ENCODE peak calls at places on chromosomes 1 and 21, in nine cellular contexts. H, K, E, B, M, F, T, S and R are unnamed samples.

GRCh38 chr1:175373786-175374623 is 181.4 kb upstream of the KIAA0040 start:
- DNase-seq in M (peak), F (peak), K (no peak), H (no peak), B (peak), S (peak), E (peak), T (peak), R (no peak)

GRCh38 chr1:115090547-115090946 is 1.2 kb upstream of the TSPAN2 start:
- DNase-seq in E (no peak), H (no peak), M (peak), T (no peak), B (no peak), S (peak), F (no peak), K (no peak), R (no peak)

GRCh38 chr1:27574871-27575831 is 28.8 kb downstream of the AHDC1 start:
- DNase-seq in B (no peak), T (peak), S (peak), H (no peak), K (no peak), E (peak), M (peak), F (peak), R (no peak)

GRCh38 chr1:46646844-46647243 is 21.3 kb downstream of the ATPAF1 start:
- DNase-seq in M (no peak), K (no peak), T (no peak), S (no peak), B (no peak), H (no peak), E (no peak), F (no peak), R (no peak)

GRCh38 chr1:111850124-111850523 is 94.4 kb downstream of the DDX20 start:
- DNase-seq in K (no peak), T (no peak), M (no peak), B (no peak), F (no peak), H (no peak), E (no peak), S (no peak), R (no peak)

GRCh38 chr1:233662503-233663105 is 48.7 kb downstream of the KCNK1 start:
- DNase-seq in F (no peak), K (no peak), S (peak), H (no peak), B (peak), E (no peak), M (no peak), T (no peak), R (no peak)

GRCh38 chr1:205989786-205990185 is 13.4 kb downstream of the RAB7B start:
- DNase-seq in T (no peak), K (no peak), F (no peak), M (no peak), B (no peak), S (no peak), E (no peak), H (no peak), R (no peak)

GRCh38 chr1:153649867-153650235 is 8.7 kb upstream of the SNAPIN start:
- DNase-seq in T (no peak), B (no peak), E (no peak), K (no peak), F (peak), S (no peak), H (no peak), M (no peak), R (no peak)

GRCh38 chr1:82152356-82153281 is 351.9 kb downstream of the ADGRL2 start:
- DNase-seq in K (no peak), T (no peak), H (no peak), M (no peak), E (no peak), S (no peak), B (no peak), F (no peak), R (no peak)

GRCh38 chr21:45032977-45033705 is 41.2 kb upstream of the ADARB1 start:
- DNase-seq in H (no peak), M (no peak), E (no peak), B (no peak), K (no peak), S (peak), F (no peak), T (no peak), R (no peak)

GRCh38 chr21:34669149-34669879 is 520 bp downstream of the CLIC6 start:
- DNase-seq in B (peak), M (peak), E (no peak), K (peak), T (no peak), H (no peak), F (no peak), S (no peak), R (peak)

GRCh38 chr1:187413770-187414169 is 585.0 kb downstream of the PLA2G4A start:
- DNase-seq in B (no peak), F (no peak), K (no peak), H (no peak), E (no peak), S (peak), T (no peak), M (peak), R (no peak)

GRCh38 chr1:15618685-15619525 is 1.6 kb downstream of the DDI2 start:
- DNase-seq in K (no peak), T (no peak), E (no peak), S (peak), B (no peak), F (no peak), M (no peak), H (no peak), R (no peak)

GRCh38 chr1:63545780-63546179 is 22.5 kb downstream of the EFCAB7 start:
- DNase-seq in F (no peak), T (no peak), H (no peak), K (no peak), B (no peak), E (no peak), S (peak), M (no peak), R (no peak)

GRCh38 chr1:201261771-201262547 is 21.3 kb upstream of the PKP1 start:
- DNase-seq in B (no peak), T (no peak), M (no peak), H (no peak), F (no peak), E (peak), K (no peak), S (no peak), R (no peak)

GRCh38 chr1:205670143-205670431 is 10.2 kb downstream of the SLC45A3 start:
- DNase-seq in M (no peak), H (no peak), T (no peak), B (no peak), K (no peak), E (no peak), S (no peak), F (no peak), R (no peak)

GRCh38 chr1:185453496-185454192 is 136.6 kb upstream of the IVNS1ABP start:
- DNase-seq in F (no peak), T (no peak), S (peak), E (no peak), H (no peak), K (no peak), M (no peak), B (no peak), R (no peak)

GRCh38 chr1:161763522-161764098 is 2.5 kb upstream of the ATF6 start:
- DNase-seq in T (peak), K (peak), M (peak), B (peak), S (no peak), E (no peak), F (no peak), H (peak), R (peak)

GRCh38 chr1:45499415-45499769 is 481 bp downstream of the CCDC163 start:
- DNase-seq in E (no peak), T (no peak), B (peak), F (no peak), H (no peak), K (no peak), M (peak), S (no peak), R (no peak)

GRCh38 chr1:21349693-21350092 is 59.4 kb upstream of the ECE1 start:
- DNase-seq in K (no peak), E (no peak), S (no peak), M (peak), H (no peak), F (no peak), B (no peak), T (no peak), R (no peak)

GRCh38 chr21:39430457-39430856 is 15.1 kb downstream of the LCA5L start:
- DNase-seq in H (no peak), T (no peak), E (no peak), M (peak), F (no peak), B (no peak), K (no peak), S (no peak), R (no peak)

GRCh38 chr21:38817371-38818335 is 11.9 kb downstream of the ETS2 start:
- DNase-seq in B (no peak), F (no peak), H (no peak), S (peak), M (no peak), T (no peak), E (no peak), K (no peak), R (no peak)

GRCh38 chr1:21553116-21553926 is 44.1 kb downstream of the ALPL start:
- DNase-seq in T (no peak), K (no peak), E (no peak), S (peak), B (no peak), F (no peak), M (peak), H (no peak), R (no peak)

GRCh38 chr1:221440658-221441057 is 301.2 kb downstream of the DUSP10 start:
- DNase-seq in E (no peak), T (peak), F (no peak), M (peak), K (no peak), B (no peak), H (no peak), S (peak), R (no peak)

GRCh38 chr1:83796409-83796808 is 202.5 kb downstream of the TTLL7 start:
- DNase-seq in F (no peak), M (peak), H (no peak), B (no peak), K (no peak), T (no peak), E (no peak), S (no peak), R (no peak)

GRCh38 chr1:11919621-11920020 is 6.6 kb downstream of the KIAA2013 start:
- DNase-seq in H (no peak), B (no peak), S (no peak), E (no peak), T (no peak), F (no peak), K (no peak), M (no peak), R (no peak)

GRCh38 chr1:2543543-2544092 is 12.6 kb upstream of the TNFRSF14 start:
- DNase-seq in S (peak), F (no peak), K (no peak), H (peak), M (no peak), E (no peak), B (peak), T (no peak), R (peak)

GRCh38 chr1:204592246-204592948 is 76.2 kb downstream of the MDM4 start:
- DNase-seq in M (no peak), T (no peak), K (no peak), S (no peak), H (no peak), F (no peak), B (no peak), E (no peak), R (no peak)

GRCh38 chr1:171798760-171799159 is 17.3 kb downstream of the METTL13 start:
- DNase-seq in K (no peak), S (no peak), F (no peak), H (no peak), E (no peak), T (no peak), M (no peak), B (no peak), R (no peak)

GRCh38 chr1:19477284-19478240 is 7.8 kb downstream of the CAPZB start:
- DNase-seq in H (no peak), S (no peak), E (no peak), M (no peak), B (peak), K (no peak), F (no peak), T (no peak), R (peak)

GRCh38 chr1:207019161-207019560 is 13.4 kb downstream of the C1orf116 start:
- DNase-seq in S (no peak), H (no peak), B (no peak), M (no peak), F (no peak), T (no peak), E (no peak), K (no peak), R (no peak)